ENCODE peak calls at places on chromosome 5, in four cellular contexts. One of them, this sample, is unnamed.

GRCh38 chr5:64299805-64300204 is 134.2 kb downstream of the RNF180 start:
- DNase-seq in pancreas: no peak
- DNase-seq in lung: no peak
- DNase-seq in Peyer's patch: no peak
- DNase-seq in this sample: no peak

GRCh38 chr5:56200856-56201638 is 32.1 kb downstream of the ANKRD55 start:
- DNase-seq in Peyer's patch: peak; percentile 46
- DNase-seq in pancreas: no peak
- DNase-seq in lung: peak; percentile 70
- DNase-seq in this sample: peak; percentile 25

GRCh38 chr5:133818031-133818431 is 150.4 kb downstream of the C5orf15 start:
- DNase-seq in lung: no peak
- DNase-seq in Peyer's patch: no peak
- DNase-seq in pancreas: no peak
- DNase-seq in this sample: no peak

GRCh38 chr5:78005021-78005785 is 229.1 kb upstream of the TBCA start:
- DNase-seq in pancreas: no peak
- DNase-seq in Peyer's patch: no peak
- DNase-seq in lung: no peak
- DNase-seq in this sample: no peak

GRCh38 chr5:115258001-115258400 is 4.7 kb downstream of the PGGT1B start:
- DNase-seq in pancreas: no peak
- DNase-seq in lung: no peak
- DNase-seq in Peyer's patch: no peak
- DNase-seq in this sample: no peak

GRCh38 chr5:2861605-2862004 is 110.1 kb upstream of the IRX2 start:
- DNase-seq in lung: no peak
- DNase-seq in Peyer's patch: no peak
- DNase-seq in pancreas: no peak
- DNase-seq in this sample: no peak

GRCh38 chr5:147576646-147577535 is 67.0 kb upstream of the DPYSL3 start:
- DNase-seq in pancreas: peak; percentile 86
- DNase-seq in lung: peak; percentile 57
- DNase-seq in Peyer's patch: no peak
- DNase-seq in this sample: peak; percentile 82

GRCh38 chr5:179603308-179603707 is 20.2 kb downstream of the HNRNPH1 start:
- DNase-seq in lung: no peak
- DNase-seq in pancreas: peak; percentile 46
- DNase-seq in Peyer's patch: no peak
- DNase-seq in this sample: no peak

GRCh38 chr5:106380736-106381135 is 1290.0 kb downstream of the EFNA5 start:
- DNase-seq in pancreas: no peak
- DNase-seq in lung: no peak
- DNase-seq in Peyer's patch: no peak
- DNase-seq in this sample: no peak

GRCh38 chr5:59182722-59183121 is 599.8 kb downstream of the RAB3C start:
- DNase-seq in Peyer's patch: no peak
- DNase-seq in pancreas: no peak
- DNase-seq in lung: no peak
- DNase-seq in this sample: no peak

GRCh38 chr5:1948663-1949191 is 66.0 kb upstream of the IRX4 start:
- DNase-seq in Peyer's patch: no peak
- DNase-seq in lung: no peak
- DNase-seq in pancreas: no peak
- DNase-seq in this sample: no peak

GRCh38 chr5:132782101-132782500 is 5.1 kb upstream of the SEPTIN8 start:
- DNase-seq in Peyer's patch: no peak
- DNase-seq in lung: no peak
- DNase-seq in pancreas: no peak
- DNase-seq in this sample: no peak

GRCh38 chr5:143101134-143101533 is 302.4 kb downstream of the NR3C1 start:
- DNase-seq in Peyer's patch: no peak
- DNase-seq in lung: no peak
- DNase-seq in pancreas: no peak
- DNase-seq in this sample: no peak

GRCh38 chr5:68591850-68592249 is 376.3 kb downstream of the PIK3R1 start:
- DNase-seq in pancreas: no peak
- DNase-seq in Peyer's patch: no peak
- DNase-seq in lung: no peak
- DNase-seq in this sample: no peak

GRCh38 chr5:73673161-73673591 is 47.2 kb downstream of the ARHGEF28 start:
- DNase-seq in Peyer's patch: no peak
- DNase-seq in pancreas: no peak
- DNase-seq in lung: no peak
- DNase-seq in this sample: no peak

GRCh38 chr5:134004626-134005414 is at the start of gene VDAC1:
- DNase-seq in pancreas: peak; percentile 90
- DNase-seq in Peyer's patch: peak; percentile 74
- DNase-seq in lung: peak; percentile 77
- DNase-seq in this sample: peak; percentile 64

GRCh38 chr5:16573401-16573800 is 43.4 kb downstream of the RETREG1 start:
- DNase-seq in lung: no peak
- DNase-seq in pancreas: no peak
- DNase-seq in Peyer's patch: no peak
- DNase-seq in this sample: no peak

GRCh38 chr5:96090205-96090604 is 128.6 kb upstream of the ELL2 start:
- DNase-seq in Peyer's patch: no peak
- DNase-seq in pancreas: no peak
- DNase-seq in lung: no peak
- DNase-seq in this sample: no peak

GRCh38 chr5:93267736-93268135 is 313.3 kb downstream of the NR2F1-AS1 start:
- DNase-seq in lung: no peak
- DNase-seq in pancreas: no peak
- DNase-seq in Peyer's patch: no peak
- DNase-seq in this sample: no peak

GRCh38 chr5:142677212-142677611 is 8.7 kb downstream of the FGF1 start:
- DNase-seq in lung: no peak
- DNase-seq in Peyer's patch: no peak
- DNase-seq in pancreas: no peak
- DNase-seq in this sample: no peak

GRCh38 chr5:59206132-59206581 is 623.3 kb downstream of the RAB3C start:
- DNase-seq in lung: no peak
- DNase-seq in Peyer's patch: no peak
- DNase-seq in pancreas: no peak
- DNase-seq in this sample: no peak

GRCh38 chr5:106940986-106941385 is 729.8 kb downstream of the EFNA5 start:
- DNase-seq in lung: no peak
- DNase-seq in Peyer's patch: no peak
- DNase-seq in pancreas: no peak
- DNase-seq in this sample: no peak

GRCh38 chr5:150642991-150643710 is 2.7 kb downstream of the SYNPO start:
- DNase-seq in lung: no peak
- DNase-seq in Peyer's patch: no peak
- DNase-seq in pancreas: peak; percentile 23
- DNase-seq in this sample: no peak

GRCh38 chr5:80239680-80240367 is 16.0 kb downstream of the SERINC5 start:
- DNase-seq in lung: no peak
- DNase-seq in Peyer's patch: no peak
- DNase-seq in pancreas: no peak
- DNase-seq in this sample: no peak

GRCh38 chr5:138694146-138694545 is 59.1 kb upstream of the CTNNA1 start:
- DNase-seq in pancreas: no peak
- DNase-seq in lung: no peak
- DNase-seq in Peyer's patch: no peak
- DNase-seq in this sample: no peak

GRCh38 chr5:153135416-153135815 is 355.1 kb upstream of the GRIA1 start:
- DNase-seq in pancreas: no peak
- DNase-seq in lung: no peak
- DNase-seq in Peyer's patch: no peak
- DNase-seq in this sample: no peak

GRCh38 chr5:59522201-59522831 is 371.2 kb downstream of the PDE4D start:
- DNase-seq in pancreas: no peak
- DNase-seq in Peyer's patch: no peak
- DNase-seq in lung: peak; percentile 35
- DNase-seq in this sample: no peak

GRCh38 chr5:116598871-116599270 is 24.2 kb upstream of the SEMA6A start:
- DNase-seq in pancreas: no peak
- DNase-seq in lung: no peak
- DNase-seq in Peyer's patch: no peak
- DNase-seq in this sample: no peak

GRCh38 chr5:118614701-118615475 is 373.5 kb downstream of the DTWD2 start:
- DNase-seq in Peyer's patch: no peak
- DNase-seq in lung: no peak
- DNase-seq in pancreas: no peak
- DNase-seq in this sample: no peak

GRCh38 chr5:122902263-122902662 is 56.9 kb downstream of the SNX24 start:
- DNase-seq in Peyer's patch: no peak
- DNase-seq in pancreas: no peak
- DNase-seq in lung: no peak
- DNase-seq in this sample: no peak

GRCh38 chr5:65035212-65036206 is 266.8 kb downstream of the CWC27 start:
- DNase-seq in lung: peak; percentile 86
- DNase-seq in pancreas: peak; percentile 95
- DNase-seq in Peyer's patch: peak; percentile 78
- DNase-seq in this sample: peak; percentile 88

GRCh38 chr5:23930985-23931384 is 423.6 kb downstream of the PRDM9 start:
- DNase-seq in pancreas: no peak
- DNase-seq in Peyer's patch: no peak
- DNase-seq in lung: no peak
- DNase-seq in this sample: no peak

GRCh38 chr5:148998174-148998797 is 64.6 kb downstream of the SH3TC2 start:
- DNase-seq in pancreas: no peak
- DNase-seq in lung: peak; percentile 51
- DNase-seq in Peyer's patch: peak; percentile 21
- DNase-seq in this sample: peak; percentile 13

GRCh38 chr5:65823174-65823573 is 101.2 kb downstream of the NLN start:
- DNase-seq in pancreas: no peak
- DNase-seq in lung: no peak
- DNase-seq in Peyer's patch: no peak
- DNase-seq in this sample: no peak

DNA sequence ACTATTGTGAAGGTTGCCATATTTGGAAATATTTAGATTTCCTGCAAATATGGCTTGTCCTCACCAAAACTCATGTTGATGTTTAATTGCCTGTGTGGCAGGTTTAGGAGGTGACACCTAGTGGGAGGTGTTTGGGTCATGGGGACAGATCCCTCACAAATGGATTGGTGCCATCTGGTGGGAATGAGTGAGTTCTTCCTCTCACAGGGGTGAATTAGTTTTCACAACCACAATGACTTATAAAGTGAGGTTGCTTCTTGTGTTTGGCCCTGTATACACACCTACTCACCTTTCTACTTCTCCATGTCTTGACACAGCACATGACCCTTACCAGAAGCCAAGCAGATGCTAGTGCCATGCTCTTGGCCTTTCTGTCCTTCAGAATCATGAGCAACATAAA is 41.1 kb downstream of the ISOC1 start:
- DNase-seq in pancreas: no peak
- DNase-seq in lung: no peak
- DNase-seq in Peyer's patch: no peak
- DNase-seq in this sample: no peak
- TF ChIP-seq CTCF in pancreas: no peak
- TF ChIP-seq CTCF in lung: no peak
- TF ChIP-seq CTCF in Peyer's patch: no peak
- TF ChIP-seq CTCF in this sample: no peak

DNA sequence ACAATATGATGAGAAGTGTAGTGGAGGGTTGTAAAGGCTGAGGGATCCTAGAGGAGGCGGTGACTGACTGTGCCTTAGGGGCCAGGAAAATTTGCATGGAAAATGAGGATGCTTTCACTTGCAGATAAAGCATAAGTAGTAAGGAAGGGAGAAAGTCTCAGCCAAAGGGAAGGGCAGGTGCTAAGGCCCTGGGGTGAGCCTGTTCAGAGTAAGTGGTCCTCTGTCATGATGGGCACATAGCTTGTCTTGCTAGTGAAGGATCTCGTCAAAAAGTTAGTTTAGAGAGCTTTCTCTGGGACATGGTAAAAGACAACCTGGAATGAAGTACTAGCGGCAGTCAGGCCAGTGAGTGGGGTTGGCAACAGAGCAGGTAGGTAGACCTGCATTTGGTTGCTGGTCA is 75.4 kb upstream of the CPLX2 start:
- DNase-seq in pancreas: no peak
- DNase-seq in Peyer's patch: no peak
- DNase-seq in lung: no peak
- DNase-seq in this sample: no peak
- TF ChIP-seq CTCF in pancreas: no peak
- TF ChIP-seq CTCF in Peyer's patch: no peak
- TF ChIP-seq CTCF in lung: no peak
- TF ChIP-seq CTCF in this sample: no peak

GRCh38 chr5:44396312-44396711 is 7.1 kb upstream of the FGF10 start:
- DNase-seq in Peyer's patch: no peak
- DNase-seq in lung: no peak
- DNase-seq in pancreas: no peak
- DNase-seq in this sample: no peak
- TF ChIP-seq CTCF in Peyer's patch: no peak
- TF ChIP-seq CTCF in lung: no peak
- TF ChIP-seq CTCF in pancreas: no peak
- TF ChIP-seq CTCF in this sample: no peak

DNA sequence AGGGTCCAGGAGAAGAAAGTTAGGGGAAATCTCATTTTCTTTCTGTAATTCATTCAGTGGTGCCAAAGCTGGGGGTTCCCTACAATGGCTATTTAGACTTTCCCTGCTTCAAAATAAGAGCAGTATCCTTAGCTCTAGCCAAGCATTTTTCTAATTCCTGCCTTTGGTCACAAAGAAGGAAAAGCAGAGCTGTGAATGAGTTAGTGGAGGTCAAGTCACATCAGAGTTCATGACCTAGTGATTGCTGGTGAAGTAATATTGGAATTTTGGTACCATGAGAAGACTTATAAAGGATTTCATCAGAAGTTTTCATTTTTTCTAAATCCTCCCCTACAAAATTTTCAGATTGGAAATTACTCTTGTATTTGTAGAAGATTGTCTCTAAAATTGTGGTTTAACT is 27.9 kb downstream of the DNAJC21 start:
- DNase-seq in pancreas: no peak
- DNase-seq in lung: no peak
- DNase-seq in Peyer's patch: no peak
- DNase-seq in this sample: no peak
- TF ChIP-seq CTCF in pancreas: no peak
- TF ChIP-seq CTCF in lung: no peak
- TF ChIP-seq CTCF in Peyer's patch: no peak
- TF ChIP-seq CTCF in this sample: no peak

DNA sequence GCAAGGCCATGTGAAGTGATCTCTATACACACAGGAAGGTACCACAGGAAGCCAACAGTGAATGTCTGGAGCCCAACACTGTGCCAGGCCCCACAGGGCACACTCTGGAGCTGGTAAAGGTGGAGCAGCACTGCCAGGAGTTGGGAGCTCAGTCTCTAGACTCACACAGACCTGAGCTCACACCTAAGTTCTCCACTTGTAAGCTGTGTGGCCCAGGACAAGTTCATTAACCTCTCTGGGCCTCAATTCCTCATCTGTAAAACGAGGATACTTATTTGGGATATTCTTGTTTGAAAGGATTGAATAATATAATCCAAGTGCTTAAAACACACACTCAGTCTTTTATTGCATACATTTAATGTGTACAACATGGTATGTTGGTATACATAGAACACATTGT is 60.6 kb upstream of the IQGAP2 start:
- DNase-seq in Peyer's patch: no peak
- DNase-seq in lung: no peak
- DNase-seq in pancreas: no peak
- DNase-seq in this sample: no peak
- TF ChIP-seq CTCF in Peyer's patch: no peak
- TF ChIP-seq CTCF in lung: no peak
- TF ChIP-seq CTCF in pancreas: no peak
- TF ChIP-seq CTCF in this sample: no peak

GRCh38 chr5:126837907-126838539 is 61.1 kb downstream of the LMNB1 start:
- DNase-seq in pancreas: no peak
- DNase-seq in Peyer's patch: no peak
- DNase-seq in lung: no peak
- DNase-seq in this sample: no peak
- TF ChIP-seq CTCF in pancreas: no peak
- TF ChIP-seq CTCF in Peyer's patch: no peak
- TF ChIP-seq CTCF in lung: no peak
- TF ChIP-seq CTCF in this sample: no peak

This sample was measured in neural crest cell.